ENCODE peak calls at places on chromosomes 1 and 21, in seven cellular contexts. O is body of pancreas, N is mucosa of descending colon, F is tibial nerve, G is lung, D is Panc1, Q is psoas muscle. Z is an unnamed sample.

GRCh38 chr1:178946855-178947687 is 76.2 kb upstream of the ANGPTL1 start:
- DNase-seq in O (peak; percentile 43), N (no peak), F (no peak), G (no peak), D (no peak), Q (no peak), Z (no peak)

GRCh38 chr1:154941332-154941995 is 4.9 kb upstream of the PMVK start:
- DNase-seq in O (peak; percentile 86), N (no peak), F (no peak), G (no peak), D (no peak), Q (no peak), Z (no peak)

GRCh38 chr1:152227310-152227928 is 3.4 kb upstream of the HRNR start:
- DNase-seq in O (no peak), N (no peak), F (no peak), G (no peak), D (no peak), Q (no peak), Z (no peak)

GRCh38 chr1:186574951-186575747 is 105.1 kb downstream of the PTGS2 start:
- DNase-seq in O (no peak), N (no peak), F (no peak), G (no peak), D (no peak), Q (no peak), Z (peak; percentile 74)

GRCh38 chr1:226344441-226345120 is 35.6 kb upstream of the LIN9 start:
- DNase-seq in O (no peak), N (no peak), F (no peak), G (no peak), D (no peak), Q (no peak), Z (no peak)

GRCh38 chr1:159598196-159598595 is 10.6 kb downstream of the APCS start:
- DNase-seq in O (no peak), N (no peak), F (no peak), G (no peak), D (no peak), Q (no peak), Z (peak; percentile 83)

GRCh38 chr1:52502789-52503188 is 50.1 kb downstream of the TUT4 start:
- DNase-seq in O (no peak), N (no peak), F (no peak), G (no peak), D (no peak), Q (no peak), Z (no peak)

GRCh38 chr1:27597511-27598216 is 6.3 kb downstream of the AHDC1 start:
- DNase-seq in O (no peak), N (no peak), F (no peak), G (no peak), D (no peak), Q (no peak), Z (no peak)

GRCh38 chr21:45788198-45788597 is 144.7 kb downstream of the PCBP3 start:
- DNase-seq in O (no peak), N (no peak), F (no peak), G (peak; percentile 25), D (no peak), Q (no peak), Z (no peak)

GRCh38 chr1:236523704-236524141 is at the start of gene LGALS8:
- DNase-seq in O (peak; percentile 85), N (peak; percentile 93), F (peak; percentile 73), G (peak; percentile 92), D (no peak), Q (peak; percentile 93), Z (peak; percentile 32)

GRCh38 chr1:67052741-67053534 is 1.0 kb downstream of the SLC35D1 start:
- DNase-seq in O (peak; percentile 37), N (peak; percentile 46), F (peak; percentile 23), G (peak; percentile 31), D (no peak), Q (peak; percentile 63), Z (no peak)

GRCh38 chr21:41926068-41926806 is 27.6 kb downstream of the C2CD2 start:
- DNase-seq in O (peak; percentile 40), N (peak; percentile 63), F (no peak), G (no peak), D (no peak), Q (no peak), Z (no peak)

GRCh38 chr1:117697220-117697781 is 91.5 kb downstream of the TENT5C start:
- DNase-seq in O (no peak), N (no peak), F (no peak), G (no peak), D (no peak), Q (no peak), Z (no peak)

GRCh38 chr1:162822391-162823200 is 32.1 kb downstream of the HSD17B7 start:
- DNase-seq in O (peak; percentile 32), N (peak; percentile 4), F (no peak), G (no peak), D (no peak), Q (no peak), Z (no peak)

GRCh38 chr1:2983319-2983705 is 38.0 kb upstream of the ACTRT2 start:
- DNase-seq in O (no peak), N (no peak), F (no peak), G (no peak), D (no peak), Q (no peak), Z (no peak)

GRCh38 chr1:202007279-202007678 is 3.1 kb upstream of the ELF3 start:
- DNase-seq in O (no peak), N (no peak), F (no peak), G (peak; percentile 39), D (no peak), Q (no peak), Z (no peak)

GRCh38 chr1:48644950-48645605 is 131.6 kb downstream of the BEND5 start:
- DNase-seq in O (no peak), N (no peak), F (no peak), G (no peak), D (no peak), Q (no peak), Z (no peak)

GRCh38 chr1:92882817-92883216 is 51.0 kb downstream of the RPL5 start:
- DNase-seq in O (no peak), N (peak; percentile 31), F (no peak), G (no peak), D (no peak), Q (no peak), Z (no peak)

GRCh38 chr1:156371553-156372264 is 2.7 kb downstream of the RHBG start:
- DNase-seq in O (no peak), N (no peak), F (peak; percentile 37), G (peak; percentile 51), D (no peak), Q (peak; percentile 79), Z (no peak)

GRCh38 chr1:230708631-230709580 is 5.0 kb downstream of the AGT start:
- DNase-seq in O (peak; percentile 32), N (peak; percentile 89), F (no peak), G (no peak), D (no peak), Q (peak; percentile 79), Z (no peak)

DNA sequence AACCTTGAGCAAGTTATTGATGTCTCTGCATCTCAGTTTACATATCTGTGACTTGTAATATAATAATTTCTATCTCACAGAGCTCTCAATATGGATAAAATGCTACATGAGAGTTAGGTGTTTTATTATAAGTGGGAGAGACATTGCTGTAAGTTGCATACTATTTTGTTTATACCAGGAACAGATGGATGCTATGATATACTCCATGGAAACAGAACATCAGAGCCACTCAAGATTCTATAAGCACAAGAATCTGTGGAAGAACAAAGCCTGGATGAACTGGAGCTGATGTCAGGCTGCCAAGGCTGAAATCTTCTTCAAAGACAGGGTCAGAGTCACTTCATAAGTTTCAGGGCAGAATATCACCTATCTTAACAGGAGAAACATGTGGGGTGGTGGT is 30.2 kb downstream of the DUSP10 start:
- DNase-seq in O (no peak), N (no peak), F (no peak), G (no peak), D (no peak), Q (no peak), Z (no peak)
- H3K4me3 ChIP-seq in O (no peak overlapping the region), N (no peak overlapping the region), F (no peak overlapping the region), G (no peak overlapping the region), D (no peak overlapping the region), Q (no peak overlapping the region), Z (no peak overlapping the region)

GRCh38 chr1:54120698-54121481 is 31.9 kb downstream of the CDCP2 start:
- DNase-seq in O (no peak), N (no peak), F (no peak), G (no peak), D (no peak), Q (no peak), Z (no peak)

GRCh38 chr1:54121482-54122130 is 31.2 kb downstream of the CDCP2 start:
- DNase-seq in O (peak; percentile 87), N (peak; percentile 85), F (peak; percentile 49), G (peak; percentile 73), D (no peak), Q (peak; percentile 89), Z (no peak)

GRCh38 chr1:54117815-54118563 is 34.8 kb downstream of the CDCP2 start:
- DNase-seq in O (no peak), N (no peak), F (no peak), G (no peak), D (no peak), Q (no peak), Z (no peak)

GRCh38 chr1:54120018-54120697 is 32.6 kb downstream of the CDCP2 start:
- DNase-seq in O (no peak), N (no peak), F (no peak), G (no peak), D (no peak), Q (no peak), Z (no peak)

DNA sequence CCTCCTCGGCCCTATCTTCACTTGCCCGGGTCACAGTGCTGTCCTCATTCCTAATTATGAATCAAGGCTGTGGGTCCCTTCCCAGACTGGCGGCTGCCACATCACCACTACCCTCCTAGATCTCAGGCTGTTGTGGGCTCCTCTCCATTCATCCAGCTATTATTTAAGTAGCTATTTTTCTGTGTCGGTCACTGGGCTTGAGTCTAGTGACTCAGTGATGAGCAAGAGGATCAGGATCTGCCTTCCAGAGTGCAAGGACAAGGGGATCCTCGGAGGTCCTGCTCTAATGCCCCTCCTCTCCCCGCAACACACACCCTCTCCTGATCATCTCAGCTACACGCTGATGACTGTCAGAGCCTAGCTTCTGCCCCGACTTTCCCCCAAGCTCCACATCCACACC is 34.1 kb downstream of the CDCP2 start:
- DNase-seq in O (no peak), N (no peak), F (no peak), G (no peak), D (no peak), Q (no peak), Z (peak; percentile 20)
- H3K36me3 ChIP-seq in O (no peaks in the 10 kb centered on the region), N (no peaks in the 10 kb centered on the region), F (no peaks in the 10 kb centered on the region), G (no peaks in the 10 kb centered on the region), D (no peaks in the 10 kb centered on the region), Q (no peaks in the 10 kb centered on the region), Z (no peaks in the 10 kb centered on the region)

GRCh38 chr1:161763522-161764098 is 2.5 kb upstream of the ATF6 start:
- DNase-seq in O (no peak), N (peak; percentile 45), F (no peak), G (no peak), D (peak; percentile 42), Q (no peak), Z (no peak)
- TF ChIP-seq CTCF in O (peak; percentile 31), N (no peak), F (no peak), G (no peak), D (peak; percentile 82), Q (peak; percentile 23), Z (peak; percentile 58)

DNA sequence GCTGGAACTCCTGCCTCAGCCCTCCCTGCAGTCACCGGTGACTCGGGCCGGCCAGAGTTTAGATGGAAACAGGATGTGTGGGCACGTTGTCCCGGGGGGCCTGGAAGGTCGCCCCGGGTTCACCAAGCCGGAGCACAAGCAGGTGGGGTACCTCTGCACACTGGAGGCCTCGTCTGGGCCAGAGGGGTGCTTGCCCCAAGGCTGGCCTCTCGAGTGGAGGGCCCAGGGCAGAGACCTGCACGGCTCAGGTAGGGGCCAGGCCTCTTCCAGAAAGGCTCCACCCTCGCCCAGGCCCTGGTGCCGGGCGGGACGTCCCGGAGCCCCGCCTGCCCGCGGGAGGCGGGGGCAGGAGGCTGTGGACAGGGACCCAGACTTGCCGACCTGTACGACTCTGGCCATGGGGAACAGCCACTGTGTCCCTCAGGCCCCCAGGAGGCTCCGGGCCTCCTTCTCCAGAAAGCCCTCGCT is at the start of gene PLEKHN1:
- DNase-seq in O (peak; percentile 49), N (peak; percentile 40), F (no peak), G (peak; percentile 44), D (no peak), Q (peak; percentile 53), Z (no peak)
- H3K4me3 ChIP-seq in O (peak within 1 kb of the TSS; percentile 30), N (peak within 1 kb of the TSS; percentile 30), F (peak within 1 kb of the TSS; percentile 64), G (peak within 1 kb of the TSS; percentile 59), D (peak within 1 kb of the TSS; percentile 68), Q (peak within 1 kb of the TSS; percentile 73), Z (peak within 1 kb of the TSS; percentile 79)